ENCODE peak calls at places on chromosomes 16 and 17, in four cellular contexts. X, F, C and E are unnamed samples.

GRCh38 chr16:57639172-57639571 is 10.7 kb downstream of the ADGRG1 start:
- DNase-seq in C (no peak), X (no peak), F (no peak), E (no peak)

GRCh38 chr16:720990-721764 is at the start of gene ANTKMT:
- DNase-seq in F (no peak), C (peak), X (peak), E (peak)

GRCh38 chr16:85498607-85499006 is 114.5 kb upstream of the GSE1 start:
- DNase-seq in X (no peak), C (no peak), F (no peak), E (no peak)

GRCh38 chr17:59377410-59377809 is 46.0 kb downstream of the YPEL2 start:
- DNase-seq in F (no peak), X (peak), C (no peak), E (peak)

GRCh38 chr16:55849536-55849935 is 16.6 kb upstream of the CES1 start:
- DNase-seq in F (no peak), C (no peak), X (no peak), E (no peak)

GRCh38 chr17:79749156-79749815 is 18.5 kb downstream of the ENPP7 start:
- DNase-seq in C (no peak), F (peak), X (peak), E (peak)

GRCh38 chr16:24734382-24734781 is 4.9 kb downstream of the TNRC6A start:
- DNase-seq in X (no peak), C (no peak), F (no peak), E (no peak)

GRCh38 chr17:46977750-46978488 is 1.1 kb downstream of the RPRML start:
- DNase-seq in F (no peak), X (no peak), C (no peak), E (no peak)

GRCh38 chr17:64343833-64344637 is 46.6 kb downstream of the PECAM1 start:
- DNase-seq in X (peak), C (no peak), F (peak), E (peak)

GRCh38 chr16:71637398-71637797 is 11.4 kb downstream of the MARVELD3 start:
- DNase-seq in C (no peak), F (no peak), X (peak), E (no peak)

GRCh38 chr16:4661661-4662060 is 31.7 kb upstream of the NUDT16L1 start:
- DNase-seq in X (no peak), C (no peak), F (no peak), E (peak)

GRCh38 chr17:49817993-49818392 is 29.5 kb downstream of the KAT7 start:
- DNase-seq in C (peak), F (no peak), X (no peak), E (no peak)

GRCh38 chr16:81214745-81215166 is 23.7 kb upstream of the BCO1 start:
- DNase-seq in X (peak), F (no peak), C (no peak), E (peak)

GRCh38 chr17:50213026-50214015 is 11.9 kb upstream of the COL1A1 start:
- DNase-seq in X (peak), C (peak), F (no peak), E (no peak)

GRCh38 chr17:80997471-80998387 is 6.1 kb downstream of the CHMP6 start:
- DNase-seq in C (no peak), F (no peak), X (peak), E (peak)

GRCh38 chr16:49350265-49351103 is 23.1 kb upstream of the C16orf78 start:
- DNase-seq in X (peak), C (peak), F (no peak), E (peak)

GRCh38 chr16:23768581-23768980 is 13.8 kb downstream of the CHP2 start:
- DNase-seq in F (no peak), X (no peak), C (no peak), E (no peak)

GRCh38 chr16:30028438-30029093 is 2.5 kb downstream of the TLCD3B start:
- DNase-seq in F (no peak), C (peak), X (no peak), E (peak)

GRCh38 chr17:4549781-4550533 is 5.2 kb downstream of the MYBBP1A start:
- DNase-seq in C (no peak), X (no peak), F (no peak), E (no peak)

GRCh38 chr16:1696863-1697262 is 9.1 kb upstream of the MAPK8IP3 start:
- DNase-seq in C (no peak), X (no peak), F (no peak), E (peak)

GRCh38 chr17:78114831-78115723 is 13.5 kb downstream of the TMC6 start:
- DNase-seq in C (no peak), F (no peak), X (no peak), E (no peak)

GRCh38 chr17:65385726-65386125 is 175.7 kb downstream of the AXIN2 start:
- DNase-seq in C (no peak), X (no peak), F (no peak), E (no peak)

GRCh38 chr16:794091-794842 is 5.8 kb downstream of the CHTF18 start:
- DNase-seq in F (no peak), X (no peak), C (no peak), E (no peak)

GRCh38 chr16:58332997-58333700 is 38.3 kb upstream of the PRSS54 start:
- DNase-seq in F (no peak), C (no peak), X (no peak), E (no peak)

GRCh38 chr16:70470927-70471341 is 16.5 kb downstream of the FCSK start:
- DNase-seq in C (no peak), F (no peak), X (no peak), E (no peak)

GRCh38 chr16:85306071-85306792 is 194.0 kb upstream of the CIBAR2 start:
- DNase-seq in X (peak), C (peak), F (no peak), E (no peak)

GRCh38 chr17:75417054-75417453 is 11.6 kb upstream of the GRB2 start:
- DNase-seq in X (no peak), C (no peak), F (no peak), E (no peak)

GRCh38 chr17:36600477-36600876 is 906 bp upstream of the MRM1 start:
- DNase-seq in F (no peak), C (no peak), X (no peak), E (no peak)

GRCh38 chr17:68289936-68290267 is 1.0 kb downstream of the SLC16A6 start:
- DNase-seq in F (no peak), C (no peak), X (no peak), E (no peak)

GRCh38 chr17:30997270-30997669 is 26.4 kb downstream of the RNF135 start:
- DNase-seq in C (no peak), F (no peak), X (no peak), E (no peak)

GRCh38 chr17:61314368-61315078 is 85.1 kb upstream of the TBX2 start:
- DNase-seq in F (no peak), C (no peak), X (no peak), E (peak)

GRCh38 chr16:86828202-86828601 is 249.9 kb downstream of the FOXL1 start:
- DNase-seq in X (no peak), C (no peak), F (no peak), E (no peak)

GRCh38 chr16:15682105-15682570 is 32.1 kb downstream of the NDE1 start:
- DNase-seq in X (peak), F (peak), C (peak), E (peak)

GRCh38 chr17:50737118-50737698 is 17.8 kb downstream of the LUC7L3 start:
- DNase-seq in X (no peak), C (peak), F (no peak), E (no peak)

GRCh38 chr17:65292430-65292829 is 155.3 kb downstream of the RGS9 start:
- DNase-seq in C (no peak), X (peak), F (no peak), E (peak)